ENCODE peak calls at places on chromosome 20, in six cellular contexts. One of them, this sample, is unnamed.

GRCh38 chr20:35091808-35092523 is 641 bp downstream of the TRPC4AP start:
- DNase-seq in HTR-8/SVneo: no peak
- DNase-seq in stromal cell of bone marrow: no peak
- DNase-seq in skeletal muscle cell: no peak
- DNase-seq in NCI-H1105 treated with DMSO at 0.1 percent for 48 hours: peak; percentile 30
- DNase-seq in H7: no peak
- DNase-seq in this sample: no peak

GRCh38 chr20:50320910-50321796 is 130.5 kb downstream of the CEBPB start:
- DNase-seq in H7: peak; percentile 96
- DNase-seq in skeletal muscle cell: peak; percentile 89
- DNase-seq in HTR-8/SVneo: peak; percentile 100
- DNase-seq in NCI-H1105 treated with DMSO at 0.1 percent for 48 hours: no peak
- DNase-seq in stromal cell of bone marrow: peak; percentile 88
- DNase-seq in this sample: peak; percentile 91

GRCh38 chr20:18639501-18639979 is 51.7 kb downstream of the DTD1 start:
- DNase-seq in HTR-8/SVneo: no peak
- DNase-seq in H7: no peak
- DNase-seq in NCI-H1105 treated with DMSO at 0.1 percent for 48 hours: no peak
- DNase-seq in stromal cell of bone marrow: peak; percentile 41
- DNase-seq in skeletal muscle cell: no peak
- DNase-seq in this sample: no peak

GRCh38 chr20:24502184-24502583 is 32.8 kb downstream of the SYNDIG1 start:
- DNase-seq in HTR-8/SVneo: no peak
- DNase-seq in NCI-H1105 treated with DMSO at 0.1 percent for 48 hours: no peak
- DNase-seq in H7: no peak
- DNase-seq in skeletal muscle cell: peak; percentile 92
- DNase-seq in stromal cell of bone marrow: peak; percentile 98
- DNase-seq in this sample: peak; percentile 57

GRCh38 chr20:4320284-4320683 is 304.9 kb upstream of the RNF24 start:
- DNase-seq in NCI-H1105 treated with DMSO at 0.1 percent for 48 hours: no peak
- DNase-seq in HTR-8/SVneo: no peak
- DNase-seq in H7: no peak
- DNase-seq in stromal cell of bone marrow: no peak
- DNase-seq in skeletal muscle cell: no peak
- DNase-seq in this sample: no peak

GRCh38 chr20:43938932-43939761 is 24.5 kb downstream of the TOX2 start:
- DNase-seq in H7: no peak
- DNase-seq in skeletal muscle cell: peak; percentile 99
- DNase-seq in HTR-8/SVneo: peak; percentile 93
- DNase-seq in NCI-H1105 treated with DMSO at 0.1 percent for 48 hours: peak; percentile 4
- DNase-seq in stromal cell of bone marrow: peak; percentile 99
- DNase-seq in this sample: peak; percentile 100

GRCh38 chr20:63009988-63010769 is 3.4 kb upstream of the BHLHE23 start:
- DNase-seq in stromal cell of bone marrow: no peak
- DNase-seq in NCI-H1105 treated with DMSO at 0.1 percent for 48 hours: peak; percentile 14
- DNase-seq in H7: peak; percentile 75
- DNase-seq in HTR-8/SVneo: no peak
- DNase-seq in skeletal muscle cell: no peak
- DNase-seq in this sample: no peak

GRCh38 chr20:60648556-60648955 is 603.5 kb upstream of the CDH4 start:
- DNase-seq in skeletal muscle cell: no peak
- DNase-seq in NCI-H1105 treated with DMSO at 0.1 percent for 48 hours: no peak
- DNase-seq in stromal cell of bone marrow: no peak
- DNase-seq in H7: no peak
- DNase-seq in HTR-8/SVneo: no peak
- DNase-seq in this sample: no peak